ENCODE peak calls at places on chromosomes 4 and X, in four cellular contexts. One of them, this sample, is unnamed.

GRCh38 chrX:13270360-13270759 is 49.5 kb downstream of the ATXN3L start:
- DNase-seq in K562: no peak
- DNase-seq in H1: no peak
- DNase-seq in HepG2: no peak
- DNase-seq in this sample: no peak

GRCh38 chr4:37446016-37446415 is 201.5 kb downstream of the NWD2 start:
- DNase-seq in K562: no peak
- DNase-seq in H1: no peak
- DNase-seq in HepG2: no peak
- DNase-seq in this sample: no peak

GRCh38 chrX:10110316-10110932 is 46.4 kb upstream of the CLCN4 start:
- DNase-seq in K562: no peak
- DNase-seq in H1: no peak
- DNase-seq in HepG2: no peak
- DNase-seq in this sample: no peak

GRCh38 chr4:67871867-67872266 is 11.9 kb downstream of the TMPRSS11D start:
- DNase-seq in K562: no peak
- DNase-seq in H1: no peak
- DNase-seq in HepG2: peak
- DNase-seq in this sample: no peak

GRCh38 chrX:10486373-10486772 is 134.0 kb downstream of the MID1 start:
- DNase-seq in K562: no peak
- DNase-seq in H1: no peak
- DNase-seq in HepG2: no peak
- DNase-seq in this sample: no peak

GRCh38 chr4:146235654-146236570 is 21.6 kb downstream of the REELD1 start:
- DNase-seq in K562: no peak
- DNase-seq in H1: no peak
- DNase-seq in HepG2: no peak
- DNase-seq in this sample: no peak

GRCh38 chr4:2318476-2318875 is 56.6 kb upstream of the MXD4 start:
- DNase-seq in K562: no peak
- DNase-seq in H1: no peak
- DNase-seq in HepG2: no peak
- DNase-seq in this sample: no peak

GRCh38 chr4:159358226-159358625 is 255.3 kb downstream of the RAPGEF2 start:
- DNase-seq in K562: no peak
- DNase-seq in H1: no peak
- DNase-seq in HepG2: no peak
- DNase-seq in this sample: no peak

GRCh38 chrX:68018248-68019203 is 414.8 kb downstream of the OPHN1 start:
- DNase-seq in K562: peak
- DNase-seq in H1: peak
- DNase-seq in HepG2: peak
- DNase-seq in this sample: peak

GRCh38 chr4:44638091-44638490 is 13.3 kb downstream of the YIPF7 start:
- DNase-seq in K562: no peak
- DNase-seq in H1: no peak
- DNase-seq in HepG2: no peak
- DNase-seq in this sample: no peak

GRCh38 chr4:80183196-80184052 is 13.9 kb upstream of the PRDM8 start:
- DNase-seq in K562: no peak
- DNase-seq in H1: no peak
- DNase-seq in HepG2: no peak
- DNase-seq in this sample: no peak

GRCh38 chr4:18882468-18882867 is 860.9 kb upstream of the LCORL start:
- DNase-seq in K562: no peak
- DNase-seq in H1: no peak
- DNase-seq in HepG2: peak
- DNase-seq in this sample: no peak

GRCh38 chr4:10667651-10668341 is 16.8 kb downstream of the CLNK start:
- DNase-seq in K562: no peak
- DNase-seq in H1: no peak
- DNase-seq in HepG2: no peak
- DNase-seq in this sample: no peak

GRCh38 chrX:107748490-107748889 is 27.1 kb downstream of the TSC22D3 start:
- DNase-seq in K562: no peak
- DNase-seq in H1: no peak
- DNase-seq in HepG2: no peak
- DNase-seq in this sample: no peak

GRCh38 chrX:107744868-107745267 is 30.7 kb downstream of the TSC22D3 start:
- DNase-seq in K562: no peak
- DNase-seq in H1: no peak
- DNase-seq in HepG2: no peak
- DNase-seq in this sample: no peak

GRCh38 chrX:107750263-107750662 is 25.3 kb downstream of the TSC22D3 start:
- DNase-seq in K562: no peak
- DNase-seq in H1: no peak
- DNase-seq in HepG2: no peak
- DNase-seq in this sample: no peak

GRCh38 chrX:107751127-107751526 is 24.5 kb downstream of the TSC22D3 start:
- DNase-seq in K562: no peak
- DNase-seq in H1: no peak
- DNase-seq in HepG2: no peak
- DNase-seq in this sample: no peak

GRCh38 chrX:107747596-107748161 is 27.9 kb downstream of the TSC22D3 start:
- DNase-seq in K562: no peak
- DNase-seq in H1: no peak
- DNase-seq in HepG2: no peak
- DNase-seq in this sample: no peak
- TF ChIP-seq ATF2 in K562: no peak
- TF ChIP-seq ATF2 in H1: no peak
- TF ChIP-seq ATF2 in HepG2: no peak
- TF ChIP-seq ATF2 in this sample: no peak

DNA sequence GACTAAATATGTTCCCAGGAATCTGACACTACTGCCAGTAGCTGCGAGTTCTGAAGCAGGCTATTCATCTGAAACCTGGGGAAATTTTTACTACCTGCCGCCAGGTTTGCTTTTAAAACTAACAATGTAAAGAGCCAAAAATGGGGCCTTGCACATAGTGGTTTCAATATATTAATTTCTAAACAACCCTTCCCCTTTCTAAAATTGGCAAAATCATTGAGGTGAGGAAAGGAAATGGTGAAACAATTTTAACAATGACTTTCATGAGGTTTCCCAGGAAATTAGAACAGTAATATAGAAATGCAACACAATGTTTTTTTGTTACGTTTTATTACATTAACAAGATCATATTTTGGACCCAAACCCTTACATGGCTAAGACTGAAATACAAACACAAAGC is 21.3 kb downstream of the FANCB start:
- DNase-seq in K562: no peak
- DNase-seq in H1: no peak
- DNase-seq in HepG2: no peak
- DNase-seq in this sample: no peak
- TF ChIP-seq ATF2 in K562: no peak
- TF ChIP-seq ATF2 in H1: no peak
- TF ChIP-seq ATF2 in HepG2: no peak
- TF ChIP-seq ATF2 in this sample: no peak

GRCh38 chr4:132572210-132572609 is 576.9 kb upstream of the PCDH10 start:
- DNase-seq in K562: no peak
- DNase-seq in H1: no peak
- DNase-seq in HepG2: no peak
- DNase-seq in this sample: no peak
- TF ChIP-seq ATF2 in K562: no peak
- TF ChIP-seq ATF2 in H1: no peak
- TF ChIP-seq ATF2 in HepG2: no peak
- TF ChIP-seq ATF2 in this sample: no peak

GRCh38 chrX:7133036-7133412 is 14.5 kb upstream of the STS start:
- DNase-seq in K562: peak
- DNase-seq in H1: no peak
- DNase-seq in HepG2: no peak
- DNase-seq in this sample: no peak

GRCh38 chrX:7131621-7132020 is 15.9 kb upstream of the STS start:
- DNase-seq in K562: no peak
- DNase-seq in H1: no peak
- DNase-seq in HepG2: no peak
- DNase-seq in this sample: no peak

GRCh38 chrX:7127058-7127457 is 20.5 kb upstream of the STS start:
- DNase-seq in K562: no peak
- DNase-seq in H1: no peak
- DNase-seq in HepG2: no peak
- DNase-seq in this sample: no peak

DNA sequence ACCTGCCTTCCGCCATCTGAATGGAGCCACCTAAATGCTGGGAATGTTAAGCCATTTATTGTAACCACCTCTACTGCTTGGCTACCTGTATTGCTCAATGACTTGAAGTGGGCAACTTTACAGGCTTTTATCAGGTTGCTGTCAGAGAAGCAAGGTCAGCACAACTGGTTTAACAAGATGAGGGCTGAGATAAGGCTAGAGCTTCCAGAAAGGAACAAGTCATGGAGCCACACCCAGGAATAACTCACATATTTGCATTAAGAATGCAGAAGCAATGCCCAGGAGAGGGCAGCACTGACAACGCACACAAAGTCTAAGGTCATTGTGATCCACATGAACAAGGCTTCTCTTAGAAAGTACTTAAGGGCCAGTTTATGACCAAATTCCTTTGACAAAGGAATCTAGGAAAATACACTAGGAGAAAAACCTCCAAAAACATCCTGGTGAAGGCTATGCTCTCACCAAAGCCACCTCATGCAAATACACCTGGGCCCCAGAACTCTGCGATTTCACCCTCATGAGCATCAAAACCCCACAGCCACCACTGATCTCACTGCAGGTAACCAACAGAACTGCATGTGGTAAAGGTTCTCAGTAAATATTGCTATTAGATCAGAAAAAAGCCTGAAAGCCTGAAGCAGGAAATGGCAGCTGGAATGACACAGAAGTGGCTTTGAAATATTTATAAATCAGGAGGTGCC is 15.0 kb upstream of the STS start:
- DNase-seq in K562: peak
- DNase-seq in H1: peak
- DNase-seq in HepG2: peak
- DNase-seq in this sample: peak
- TF ChIP-seq ATF2 in K562: no peak
- TF ChIP-seq ATF2 in H1: no peak
- TF ChIP-seq ATF2 in HepG2: no peak
- TF ChIP-seq ATF2 in this sample: no peak

GRCh38 chr4:167100120-167100519 is 134.2 kb downstream of the SPOCK3 start:
- DNase-seq in K562: no peak
- DNase-seq in H1: no peak
- DNase-seq in HepG2: peak
- DNase-seq in this sample: no peak
- TF ChIP-seq ATF2 in K562: no peak
- TF ChIP-seq ATF2 in H1: no peak
- TF ChIP-seq ATF2 in HepG2: no peak
- TF ChIP-seq ATF2 in this sample: no peak

GRCh38 chr4:29423836-29424721 is 1296.1 kb upstream of the PCDH7 start:
- DNase-seq in K562: no peak
- DNase-seq in H1: no peak
- DNase-seq in HepG2: no peak
- DNase-seq in this sample: no peak
- TF ChIP-seq ATF2 in K562: no peak
- TF ChIP-seq ATF2 in H1: no peak
- TF ChIP-seq ATF2 in HepG2: no peak
- TF ChIP-seq ATF2 in this sample: no peak

DNA sequence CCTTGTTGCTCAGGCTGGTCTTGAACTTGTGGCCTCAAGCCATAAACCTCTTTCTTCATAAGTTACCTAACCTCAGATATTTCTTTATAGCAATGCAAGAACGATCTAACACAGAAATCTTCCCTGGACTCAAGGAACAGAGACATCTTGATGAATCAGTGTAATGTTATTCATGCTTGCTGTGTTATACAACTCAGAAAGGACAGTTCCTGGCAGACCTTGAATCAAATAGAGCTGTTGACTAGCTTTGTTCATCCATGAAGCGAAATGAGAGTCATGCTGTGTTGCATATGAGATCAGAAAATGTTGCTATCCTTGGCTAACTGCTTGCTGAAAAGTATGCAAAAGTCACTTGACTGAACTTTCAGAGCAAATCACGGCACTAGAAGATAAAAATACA is 72.6 kb upstream of the ARHGAP24 start:
- DNase-seq in K562: no peak
- DNase-seq in H1: no peak
- DNase-seq in HepG2: no peak
- DNase-seq in this sample: no peak
- TF ChIP-seq ATF2 in K562: no peak
- TF ChIP-seq ATF2 in H1: no peak
- TF ChIP-seq ATF2 in HepG2: no peak
- TF ChIP-seq ATF2 in this sample: no peak

GRCh38 chr4:185890196-185890595 is 78.2 kb upstream of the SORBS2 start:
- DNase-seq in K562: no peak
- DNase-seq in H1: no peak
- DNase-seq in HepG2: no peak
- DNase-seq in this sample: no peak
- TF ChIP-seq ATF2 in K562: no peak
- TF ChIP-seq ATF2 in H1: no peak
- TF ChIP-seq ATF2 in HepG2: no peak
- TF ChIP-seq ATF2 in this sample: no peak

GRCh38 chr4:24924309-24924781 is 11.5 kb upstream of the CCDC149 start:
- DNase-seq in K562: no peak
- DNase-seq in H1: no peak
- DNase-seq in HepG2: no peak
- DNase-seq in this sample: no peak
- TF ChIP-seq ATF2 in K562: no peak
- TF ChIP-seq ATF2 in H1: no peak
- TF ChIP-seq ATF2 in HepG2: no peak
- TF ChIP-seq ATF2 in this sample: no peak

This sample was measured in WTC11.